ENCODE peak calls at places on chromosome 16, in nine cellular contexts. N is T-helper 9 cell; O is left ventricle myocardium superior; S is NCI-H187; X is HL-60; U is NT2/D1; D is stimulated activated CD8-positive, alpha-beta memory T cell treated with anti-CD3 and anti-CD28 coated beads, Interleukin-12 subunit alpha, Interleukin-12 subunit beta, amount 100 ng/mL, for 4 hours; C is uterus; A is mucosa of descending colon. Z is an unnamed sample.
A peak's percentile ranks its signal among the peaks of the same experiment; 100 is the strongest.

GRCh38 chr16:86665319-86665675 is 86.9 kb downstream of the FOXL1 start:
- DNase-seq in S (no peak), D (no peak), O (no peak), C (no peak), X (no peak), N (no peak), A (no peak), U (no peak), Z (no peak)

GRCh38 chr16:54194008-54194731 is 92.4 kb downstream of the IRX3 start:
- DNase-seq in S (no peak), U (peak; percentile 11), O (peak; percentile 95), A (peak; percentile 68), X (no peak), D (no peak), N (no peak), C (peak; percentile 47), Z (peak; percentile 47)

GRCh38 chr16:56203052-56203451 is 11.8 kb downstream of the GNAO1 start:
- DNase-seq in S (no peak), D (no peak), A (no peak), N (peak; percentile 24), X (peak; percentile 32), C (no peak), U (no peak), O (peak; percentile 43), Z (no peak)

GRCh38 chr16:11367483-11367906 is 22.2 kb downstream of the RMI2 start:
- DNase-seq in U (no peak), D (no peak), S (no peak), C (no peak), X (no peak), A (no peak), N (no peak), O (no peak), Z (no peak)

GRCh38 chr16:52837251-52837650 is 215.4 kb downstream of the CHD9NB start:
- DNase-seq in S (peak; percentile 15), C (no peak), O (no peak), A (no peak), D (no peak), N (no peak), U (no peak), X (no peak), Z (no peak)

GRCh38 chr16:89167425-89167941 is 4.1 kb upstream of the CDH15 start:
- DNase-seq in O (peak; percentile 92), C (peak; percentile 46), U (peak; percentile 88), S (peak; percentile 50), D (peak; percentile 67), X (peak; percentile 58), N (peak; percentile 85), A (peak; percentile 90), Z (peak; percentile 46)

GRCh38 chr16:1295465-1295864 is 14.0 kb upstream of the UBE2I start:
- DNase-seq in U (peak; percentile 16), N (no peak), O (no peak), X (no peak), D (no peak), C (no peak), A (no peak), S (no peak), Z (no peak)

GRCh38 chr16:89430436-89431157 is 59.8 kb downstream of the ANKRD11 start:
- DNase-seq in X (no peak), O (no peak), N (no peak), D (no peak), S (no peak), C (no peak), A (peak; percentile 56), U (no peak), Z (no peak)

GRCh38 chr16:69718365-69718764 is 8.0 kb downstream of the NQO1 start:
- DNase-seq in D (no peak), S (no peak), C (no peak), O (no peak), U (no peak), X (no peak), A (no peak), N (no peak), Z (no peak)

GRCh38 chr16:88561485-88562369 is 8.5 kb upstream of the ZC3H18 start:
- DNase-seq in X (no peak), A (no peak), S (no peak), U (no peak), O (peak; percentile 50), D (no peak), N (peak; percentile 34), C (peak; percentile 45), Z (no peak)

GRCh38 chr16:89358030-89359005 is 132.0 kb downstream of the ANKRD11 start:
- DNase-seq in D (no peak), C (no peak), A (peak; percentile 72), N (peak; percentile 32), O (peak; percentile 44), S (no peak), X (peak; percentile 44), U (no peak), Z (no peak)

GRCh38 chr16:83231771-83232170 is 576.0 kb upstream of the HSBP1 start:
- DNase-seq in S (no peak), O (no peak), A (no peak), U (no peak), N (no peak), D (no peak), X (no peak), C (no peak), Z (no peak)

GRCh38 chr16:56262148-56262878 is 71.0 kb downstream of the GNAO1 start:
- DNase-seq in U (no peak), O (no peak), D (peak; percentile 15), S (no peak), A (no peak), C (no peak), N (peak; percentile 58), X (no peak), Z (no peak)

GRCh38 chr16:14399397-14400284 is 230.4 kb downstream of the PARN start:
- DNase-seq in N (no peak), C (peak; percentile 34), O (peak; percentile 57), S (no peak), D (no peak), X (peak; percentile 10), U (no peak), A (no peak), Z (no peak)

GRCh38 chr16:3514621-3515020 is 13.8 kb downstream of the CLUAP1 start:
- DNase-seq in C (no peak), S (no peak), N (no peak), D (no peak), A (no peak), O (no peak), U (no peak), X (no peak), Z (no peak)

GRCh38 chr16:77288222-77288621 is 89.0 kb downstream of the SYCE1L start:
- DNase-seq in O (no peak), S (no peak), N (no peak), X (no peak), C (no peak), U (no peak), D (no peak), A (no peak), Z (no peak)

GRCh38 chr16:29148867-29149272 is 164.0 kb downstream of the LAT start:
- DNase-seq in C (no peak), O (peak; percentile 60), X (no peak), D (peak; percentile 49), A (peak; percentile 81), S (no peak), U (no peak), N (peak; percentile 66), Z (no peak)

GRCh38 chr16:47627056-47627455 is 165.9 kb downstream of the PHKB start:
- DNase-seq in C (no peak), D (no peak), A (no peak), S (no peak), X (no peak), U (no peak), N (no peak), O (no peak), Z (no peak)

GRCh38 chr16:29662000-29662728 is 883 bp upstream of the SPN start:
- DNase-seq in U (no peak), C (no peak), D (no peak), O (no peak), S (no peak), A (no peak), N (no peak), X (no peak), Z (no peak)

Z was measured in NCI-H524 treated with DMSO at 0.1 percent for 48 hours.